ENCODE peak calls at places on chromosome 17, in six cellular contexts. T is AG04450; O is naive thymus-derived CD4-positive, alpha-beta T cell; H is H7; W is ascending aorta; S is cardiac muscle cell. M is an unnamed sample.

GRCh38 chr17:55160501-55160900 is 104.3 kb upstream of the HLF start:
- DNase-seq in T (no peak), O (no peak), H (no peak), W (no peak), S (no peak), M (no peak)

GRCh38 chr17:1056761-1057160 is 59.8 kb downstream of the TIMM22 start:
- DNase-seq in T (no peak), O (no peak), H (no peak), W (no peak), S (no peak), M (no peak)

GRCh38 chr17:72717676-72718075 is 374.8 kb downstream of the SLC39A11 start:
- DNase-seq in T (no peak), O (no peak), H (no peak), W (no peak), S (no peak), M (no peak)

GRCh38 chr17:77353684-77354419 is 213.1 kb downstream of the SEC14L1 start:
- DNase-seq in T (no peak), O (no peak), H (peak), W (peak), S (no peak), M (no peak)

GRCh38 chr17:39791296-39791992 is 53.7 kb downstream of the GRB7 start:
- DNase-seq in T (no peak), O (no peak), H (no peak), W (no peak), S (no peak), M (no peak)

GRCh38 chr17:72446525-72447250 is 325.9 kb downstream of the SOX9 start:
- DNase-seq in T (peak), O (no peak), H (no peak), W (no peak), S (no peak), M (no peak)

GRCh38 chr17:68394608-68395331 is 62.5 kb downstream of the WIPI1 start:
- DNase-seq in T (no peak), O (no peak), H (no peak), W (no peak), S (no peak), M (no peak)

GRCh38 chr17:518047-518735 is 165.6 kb upstream of the RPH3AL start:
- DNase-seq in T (no peak), O (no peak), H (no peak), W (no peak), S (no peak), M (no peak)

GRCh38 chr17:18980682-18981384 is 23.7 kb downstream of the FAM83G start:
- DNase-seq in T (no peak), O (no peak), H (no peak), W (no peak), S (peak), M (no peak)

GRCh38 chr17:56930739-56931337 is 17.0 kb upstream of the TRIM25 start:
- DNase-seq in T (no peak), O (no peak), H (no peak), W (no peak), S (no peak), M (no peak)

GRCh38 chr17:16425698-16426659 is 10.6 kb downstream of the TRPV2 start:
- DNase-seq in T (no peak), O (no peak), H (no peak), W (no peak), S (no peak), M (no peak)

GRCh38 chr17:18038149-18038850 is 668 bp downstream of the ATPAF2 start:
- DNase-seq in T (no peak), O (no peak), H (peak), W (no peak), S (no peak), M (peak)

GRCh38 chr17:9594065-9594464 is 17.6 kb downstream of the CFAP52 start:
- DNase-seq in T (no peak), O (no peak), H (no peak), W (no peak), S (no peak), M (no peak)

GRCh38 chr17:28514571-28515002 is 8.4 kb downstream of the FOXN1 start:
- DNase-seq in T (no peak), O (no peak), H (no peak), W (no peak), S (no peak), M (no peak)

GRCh38 chr17:746783-747629 is 5.1 kb downstream of the GEMIN4 start:
- DNase-seq in T (no peak), O (no peak), H (no peak), W (no peak), S (no peak), M (no peak)

GRCh38 chr17:78583091-78583490 is 5.9 kb upstream of the DNAH17 start:
- DNase-seq in T (no peak), O (no peak), H (peak), W (no peak), S (no peak), M (no peak)

GRCh38 chr17:80981062-80981902 is 10.4 kb upstream of the CHMP6 start:
- DNase-seq in T (no peak), O (no peak), H (peak), W (no peak), S (peak), M (peak)
- H3K4me3 ChIP-seq in T (peak), O (no peak), H (peak), W (no peak), S (peak), M (no peak)

GRCh38 chr17:76072149-76072858 is at the start of gene SRP68:
- DNase-seq in T (peak), O (peak), H (peak), W (peak), S (peak), M (peak)

GRCh38 chr17:76075364-76076099 is 951 bp downstream of the GALR2 start:
- DNase-seq in T (no peak), O (no peak), H (peak), W (no peak), S (peak), M (peak)

GRCh38 chr17:76076765-76077581 is 2.0 kb upstream of the ZACN start:
- DNase-seq in T (no peak), O (peak), H (peak), W (no peak), S (no peak), M (no peak)

GRCh38 chr17:76076100-76076764 is 1.7 kb downstream of the GALR2 start:
- DNase-seq in T (no peak), O (no peak), H (peak), W (no peak), S (no peak), M (no peak)

DNA sequence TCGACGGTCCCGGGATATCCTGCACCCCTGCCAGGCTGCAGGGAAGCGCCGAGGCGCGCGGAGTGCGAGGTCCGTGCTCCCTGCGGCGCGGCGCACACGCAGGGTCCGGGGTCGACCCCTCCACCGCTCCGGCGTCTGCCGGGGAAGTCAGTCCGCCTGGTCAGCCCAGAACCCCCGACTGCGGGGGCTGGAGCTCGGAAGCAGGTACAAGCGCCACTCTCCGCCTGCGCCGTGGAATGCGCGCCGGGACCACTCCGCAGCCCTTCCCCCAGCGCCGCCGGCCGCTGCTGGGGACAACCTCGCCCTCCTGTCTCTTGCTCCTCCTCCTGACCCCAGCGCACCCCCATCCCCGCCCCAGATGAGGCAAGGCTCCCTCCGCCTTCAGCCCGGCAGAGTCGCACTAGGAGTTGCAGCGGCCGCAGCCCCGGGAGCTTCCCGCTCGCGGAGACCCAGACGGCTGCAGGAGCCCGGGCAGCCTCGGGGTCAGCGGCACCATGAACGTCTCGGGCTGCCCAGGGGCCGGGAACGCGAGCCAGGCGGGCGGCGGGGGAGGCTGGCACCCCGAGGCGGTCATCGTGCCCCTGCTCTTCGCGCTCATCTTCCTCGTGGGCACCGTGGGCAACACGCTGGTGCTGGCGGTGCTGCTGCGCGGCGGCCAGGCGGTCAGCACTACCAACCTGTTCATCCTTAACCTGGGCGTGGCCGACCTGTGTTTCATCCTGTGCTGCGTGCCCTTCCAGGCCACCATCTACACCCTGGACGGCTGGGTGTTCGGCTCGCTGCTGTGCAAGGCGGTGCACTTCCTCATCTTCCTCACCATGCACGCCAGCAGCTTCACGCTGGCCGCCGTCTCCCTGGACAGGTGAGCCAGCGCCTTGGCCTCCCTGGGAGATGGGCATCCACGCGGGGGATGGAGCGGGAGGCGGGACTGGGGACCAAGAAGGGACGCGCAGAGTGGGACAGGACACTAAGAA is at the start of gene GALR2:
- DNase-seq in T (no peak), O (no peak), H (peak), W (no peak), S (peak), M (no peak)
- H3K4me3 ChIP-seq in T (no peak), O (peak), H (peak), W (no peak), S (peak), M (no peak)

GRCh38 chr17:58412910-58413630 is 4.3 kb downstream of the RNF43 start:
- DNase-seq in T (no peak), O (no peak), H (no peak), W (no peak), S (no peak), M (no peak)
- H3K4me3 ChIP-seq in T (no peak), O (no peak), H (no peak), W (peak), S (peak), M (no peak)

DNA sequence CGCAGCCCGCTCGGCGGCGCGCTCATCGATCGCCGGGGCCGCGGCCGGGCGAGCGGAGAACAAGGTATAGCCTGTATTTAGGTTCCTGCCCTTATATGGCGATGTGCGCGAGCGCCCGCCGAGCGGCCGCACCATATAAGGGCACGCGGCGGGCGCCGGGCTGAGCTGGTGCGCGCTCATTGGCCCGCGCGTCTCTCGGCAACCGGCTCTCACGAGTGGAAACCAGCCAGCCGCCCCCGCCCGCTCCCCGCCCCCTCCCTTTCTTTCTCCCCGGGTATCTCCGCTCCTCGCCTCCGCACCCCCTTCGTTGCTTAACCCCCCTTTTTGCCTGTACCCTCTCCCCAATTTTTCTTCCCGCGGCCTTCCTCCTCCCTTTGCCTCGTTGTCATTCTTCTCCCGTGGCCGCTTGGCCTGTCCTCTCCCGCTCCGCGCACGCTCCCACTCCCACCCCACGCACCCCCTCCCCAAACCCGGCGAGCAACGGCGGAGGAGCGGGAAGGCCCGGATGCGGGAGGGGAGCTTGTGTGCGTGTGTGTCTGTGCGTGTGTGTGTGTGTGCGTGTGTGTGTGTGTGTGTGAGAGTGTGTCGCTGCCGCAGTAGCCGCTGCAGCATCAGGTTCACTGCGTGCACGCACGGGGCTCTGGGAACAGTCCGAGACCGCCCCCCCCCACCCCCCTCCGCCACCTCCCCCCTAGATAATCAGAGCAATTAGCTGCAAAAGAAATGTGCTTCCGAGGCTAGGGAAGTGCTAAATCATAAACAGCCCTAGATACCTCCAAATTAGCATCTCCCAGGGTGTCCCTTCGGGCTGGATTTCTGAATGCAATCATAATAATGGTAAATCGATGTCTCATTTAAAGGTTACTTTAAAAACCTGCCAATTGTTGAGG is 13.5 kb upstream of the CBX8 start:
- DNase-seq in T (no peak), O (peak), H (peak), W (no peak), S (peak), M (peak)
- H3K4me3 ChIP-seq in T (peak), O (no peak), H (peak), W (peak), S (peak), M (no peak)

GRCh38 chr17:48023408-48024148 is 14.0 kb downstream of the COPZ2 start:
- DNase-seq in T (no peak), O (no peak), H (peak), W (peak), S (peak), M (peak)
- H3K4me3 ChIP-seq in T (peak), O (peak), H (peak), W (peak), S (peak), M (peak)

DNA sequence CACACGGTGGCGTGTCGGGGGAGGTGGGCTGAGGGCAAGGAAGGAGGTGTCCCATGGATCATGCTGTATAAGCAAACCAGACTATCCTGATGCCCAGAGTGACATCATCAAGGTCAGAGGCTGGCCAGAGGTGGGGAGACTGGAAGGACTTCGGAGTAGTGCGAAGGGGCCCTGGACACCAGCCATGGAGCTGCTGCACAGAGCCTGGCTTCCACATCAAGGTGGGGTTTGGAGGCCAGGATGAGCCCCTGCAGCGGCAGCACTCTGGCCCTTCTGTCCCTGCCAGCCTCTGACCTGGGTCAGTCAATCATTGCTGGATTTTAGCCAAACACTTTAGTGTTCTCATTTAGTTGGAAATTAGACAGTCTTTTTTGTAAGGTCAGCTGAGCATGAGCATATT is 34.8 kb downstream of the MED13 start:
- DNase-seq in T (no peak), O (no peak), H (no peak), W (no peak), S (no peak), M (no peak)
- H3K4me3 ChIP-seq in T (no peak), O (no peak), H (no peak), W (no peak), S (no peak), M (no peak)

GRCh38 chr17:4499431-4500187 is 928 bp downstream of the SPNS2 start:
- DNase-seq in T (no peak), O (no peak), H (peak), W (no peak), S (no peak), M (peak)
- H3K4me3 ChIP-seq in T (no peak), O (peak), H (peak), W (peak), S (peak), M (no peak)

DNA sequence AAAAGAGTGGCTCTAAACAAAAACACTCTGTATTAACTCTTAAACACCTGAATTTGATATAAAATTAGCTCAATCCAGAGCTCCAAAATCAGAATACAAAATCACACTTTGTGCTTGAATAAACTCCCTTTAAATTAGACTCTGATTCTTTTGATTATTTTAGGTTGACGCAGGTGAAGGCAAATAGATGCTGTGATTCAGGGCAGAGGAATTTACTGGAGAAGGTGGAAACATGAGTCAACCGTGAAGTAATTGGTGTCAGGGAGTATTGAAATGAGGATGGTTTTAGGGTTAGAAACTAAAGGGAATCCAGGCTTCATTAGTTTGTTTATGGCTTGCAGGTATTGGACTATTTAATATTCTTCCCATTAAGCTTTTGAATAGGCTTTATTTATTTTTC is 37.0 kb upstream of the TEKT1 start:
- DNase-seq in T (no peak), O (no peak), H (no peak), W (no peak), S (no peak), M (no peak)
- H3K4me3 ChIP-seq in T (no peak), O (no peak), H (no peak), W (no peak), S (no peak), M (no peak)

GRCh38 chr17:12973496-12974318 is 44.1 kb downstream of the ELAC2 start:
- DNase-seq in T (no peak), O (no peak), H (peak), W (no peak), S (peak), M (no peak)

GRCh38 chr17:12979255-12979654 is 38.6 kb downstream of the ELAC2 start:
- DNase-seq in T (no peak), O (no peak), H (no peak), W (no peak), S (no peak), M (no peak)

GRCh38 chr17:12979826-12980500 is 37.9 kb downstream of the ELAC2 start:
- DNase-seq in T (no peak), O (no peak), H (no peak), W (no peak), S (no peak), M (no peak)

GRCh38 chr17:12977008-12977751 is 40.6 kb downstream of the ELAC2 start:
- DNase-seq in T (no peak), O (no peak), H (peak), W (no peak), S (no peak), M (no peak)

DNA sequence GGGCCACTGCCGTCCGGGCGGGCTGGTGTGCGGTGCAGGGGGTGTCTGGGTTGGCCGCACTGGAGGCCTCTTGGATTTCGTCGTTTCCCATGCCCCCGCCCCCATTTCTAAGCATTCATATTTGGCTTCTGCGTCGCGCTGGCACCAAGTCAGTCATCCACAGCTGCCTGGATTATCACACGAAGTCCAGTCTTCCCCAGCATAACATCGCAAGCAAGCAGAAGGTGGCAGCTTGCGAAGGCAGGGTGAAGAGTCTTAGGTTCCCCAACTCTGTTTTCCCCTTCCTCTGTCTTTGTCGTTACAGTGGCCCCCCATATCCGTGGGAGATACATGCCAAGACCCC is 43.5 kb downstream of the ELAC2 start:
- DNase-seq in T (no peak), O (no peak), H (no peak), W (no peak), S (no peak), M (no peak)
- H3K4me3 ChIP-seq in T (peak), O (no peak), H (peak), W (peak), S (no peak), M (peak)